ENCODE peak calls at places on chromosomes 12 and 14, in four cellular contexts. One of them, this sample, is unnamed.

GRCh38 chr14:76355771-76356170 is 20.2 kb upstream of the ESRRB start:
- DNase-seq in suprapubic skin: no peak
- DNase-seq in A549: no peak
- DNase-seq in kidney epithelial cell: no peak
- DNase-seq in this sample: no peak

GRCh38 chr12:49847161-49847560 is 4.3 kb upstream of the BCDIN3D start:
- DNase-seq in suprapubic skin: no peak
- DNase-seq in A549: no peak
- DNase-seq in kidney epithelial cell: no peak
- DNase-seq in this sample: no peak

GRCh38 chr12:11807453-11807852 is 158.0 kb downstream of the ETV6 start:
- DNase-seq in suprapubic skin: no peak
- DNase-seq in A549: no peak
- DNase-seq in kidney epithelial cell: no peak
- DNase-seq in this sample: no peak

GRCh38 chr14:103562135-103562384 is 397 bp downstream of the BAG5 start:
- DNase-seq in suprapubic skin: no peak
- DNase-seq in A549: no peak
- DNase-seq in kidney epithelial cell: no peak
- DNase-seq in this sample: no peak

GRCh38 chr12:57735198-57735855 is 3.2 kb downstream of the AGAP2 start:
- DNase-seq in suprapubic skin: peak
- DNase-seq in A549: no peak
- DNase-seq in kidney epithelial cell: no peak
- DNase-seq in this sample: no peak

GRCh38 chr12:98594050-98594853 is 766 bp downstream of the SLC25A3 start:
- DNase-seq in suprapubic skin: no peak
- DNase-seq in A549: no peak
- DNase-seq in kidney epithelial cell: no peak
- DNase-seq in this sample: no peak

GRCh38 chr12:17203497-17203896 is 597.5 kb upstream of the LMO3 start:
- DNase-seq in suprapubic skin: no peak
- DNase-seq in A549: no peak
- DNase-seq in kidney epithelial cell: no peak
- DNase-seq in this sample: no peak

GRCh38 chr14:77043177-77043983 is 14.9 kb upstream of the IRF2BPL start:
- DNase-seq in suprapubic skin: no peak
- DNase-seq in A549: peak
- DNase-seq in kidney epithelial cell: no peak
- DNase-seq in this sample: peak

GRCh38 chr12:129723260-129723659 is 180.6 kb downstream of the TMEM132D start:
- DNase-seq in suprapubic skin: no peak
- DNase-seq in A549: no peak
- DNase-seq in kidney epithelial cell: no peak
- DNase-seq in this sample: no peak

GRCh38 chr14:38721822-38722431 is 381.1 kb downstream of the SEC23A start:
- DNase-seq in suprapubic skin: no peak
- DNase-seq in A549: peak
- DNase-seq in kidney epithelial cell: no peak
- DNase-seq in this sample: no peak

GRCh38 chr14:54329082-54329695 is 67.6 kb upstream of the CDKN3 start:
- DNase-seq in suprapubic skin: no peak
- DNase-seq in A549: peak
- DNase-seq in kidney epithelial cell: no peak
- DNase-seq in this sample: no peak

GRCh38 chr12:13362260-13362841 is 165.8 kb downstream of the EMP1 start:
- DNase-seq in suprapubic skin: no peak
- DNase-seq in A549: peak
- DNase-seq in kidney epithelial cell: peak
- DNase-seq in this sample: no peak

GRCh38 chr12:92301329-92301728 is 155.7 kb upstream of the BTG1 start:
- DNase-seq in suprapubic skin: no peak
- DNase-seq in A549: no peak
- DNase-seq in kidney epithelial cell: no peak
- DNase-seq in this sample: no peak

GRCh38 chr14:91378945-91379932 is 38.4 kb downstream of the CCDC88C start:
- DNase-seq in suprapubic skin: no peak
- DNase-seq in A549: no peak
- DNase-seq in kidney epithelial cell: no peak
- DNase-seq in this sample: no peak

GRCh38 chr14:91376547-91377477 is 40.8 kb downstream of the CCDC88C start:
- DNase-seq in suprapubic skin: no peak
- DNase-seq in A549: no peak
- DNase-seq in kidney epithelial cell: no peak
- DNase-seq in this sample: no peak

GRCh38 chr14:91375748-91376452 is 41.7 kb downstream of the CCDC88C start:
- DNase-seq in suprapubic skin: no peak
- DNase-seq in A549: no peak
- DNase-seq in kidney epithelial cell: no peak
- DNase-seq in this sample: no peak

GRCh38 chr14:91380116-91380515 is 37.5 kb downstream of the CCDC88C start:
- DNase-seq in suprapubic skin: no peak
- DNase-seq in A549: no peak
- DNase-seq in kidney epithelial cell: no peak
- DNase-seq in this sample: no peak

DNA sequence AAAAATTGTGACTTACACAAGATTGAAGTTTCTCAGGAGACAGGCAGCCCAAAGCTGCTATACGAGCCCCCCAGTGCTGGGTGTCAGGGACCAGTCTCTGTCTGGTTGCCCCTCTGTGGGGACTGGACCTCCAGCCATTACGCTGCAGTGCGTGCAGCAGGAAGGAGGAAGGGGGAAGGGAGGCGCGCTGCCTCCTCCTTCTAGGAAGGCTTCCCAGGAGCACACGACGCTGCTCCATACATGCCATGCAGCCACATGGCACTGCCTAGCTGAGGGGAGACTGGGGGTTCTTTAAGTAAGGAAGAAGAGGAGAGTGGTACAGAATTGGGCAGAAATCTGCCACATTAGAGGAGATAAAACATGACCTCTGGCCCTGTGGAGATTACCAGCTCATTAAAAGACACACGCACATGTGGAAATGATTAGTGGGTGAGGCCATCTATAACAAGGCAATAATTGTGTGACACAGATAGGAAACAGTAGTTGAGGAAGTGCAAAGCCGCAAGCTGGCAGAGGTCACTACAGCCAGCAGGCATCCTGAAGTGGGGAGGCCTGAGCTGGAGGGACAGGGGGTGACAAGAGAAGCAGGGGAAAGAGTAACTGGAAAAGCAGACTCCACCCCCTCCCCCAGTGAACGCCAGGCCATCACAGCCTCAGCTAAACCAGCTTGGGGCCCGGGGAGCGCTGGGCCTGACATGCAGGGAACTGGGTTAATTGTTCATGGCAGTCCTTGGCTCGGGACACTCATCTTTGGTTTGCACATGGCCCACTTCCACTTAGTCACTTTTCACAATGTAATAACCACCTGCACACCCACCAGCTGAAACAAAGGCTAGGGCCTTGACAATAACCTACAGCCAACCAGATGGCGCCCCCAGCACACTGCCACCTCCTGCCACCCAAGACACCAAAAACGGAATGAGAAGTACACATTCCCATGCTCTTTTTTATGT is 39.6 kb downstream of the CCDC88C start:
- DNase-seq in suprapubic skin: no peak
- DNase-seq in A549: no peak
- DNase-seq in kidney epithelial cell: no peak
- DNase-seq in this sample: no peak
- H3K4me3 ChIP-seq in suprapubic skin: no peak
- H3K4me3 ChIP-seq in A549: no peak
- H3K4me3 ChIP-seq in kidney epithelial cell: no peak
- H3K4me3 ChIP-seq in this sample: no peak

GRCh38 chr14:56300495-56300894 is 182.3 kb downstream of the PELI2 start:
- DNase-seq in suprapubic skin: no peak
- DNase-seq in A549: no peak
- DNase-seq in kidney epithelial cell: peak
- DNase-seq in this sample: no peak

GRCh38 chr14:56299306-56299984 is 181.2 kb downstream of the PELI2 start:
- DNase-seq in suprapubic skin: no peak
- DNase-seq in A549: no peak
- DNase-seq in kidney epithelial cell: no peak
- DNase-seq in this sample: no peak

GRCh38 chr14:56294125-56294524 is 175.9 kb downstream of the PELI2 start:
- DNase-seq in suprapubic skin: no peak
- DNase-seq in A549: peak
- DNase-seq in kidney epithelial cell: no peak
- DNase-seq in this sample: no peak

GRCh38 chr14:56295743-56296142 is 177.5 kb downstream of the PELI2 start:
- DNase-seq in suprapubic skin: no peak
- DNase-seq in A549: no peak
- DNase-seq in kidney epithelial cell: no peak
- DNase-seq in this sample: no peak

DNA sequence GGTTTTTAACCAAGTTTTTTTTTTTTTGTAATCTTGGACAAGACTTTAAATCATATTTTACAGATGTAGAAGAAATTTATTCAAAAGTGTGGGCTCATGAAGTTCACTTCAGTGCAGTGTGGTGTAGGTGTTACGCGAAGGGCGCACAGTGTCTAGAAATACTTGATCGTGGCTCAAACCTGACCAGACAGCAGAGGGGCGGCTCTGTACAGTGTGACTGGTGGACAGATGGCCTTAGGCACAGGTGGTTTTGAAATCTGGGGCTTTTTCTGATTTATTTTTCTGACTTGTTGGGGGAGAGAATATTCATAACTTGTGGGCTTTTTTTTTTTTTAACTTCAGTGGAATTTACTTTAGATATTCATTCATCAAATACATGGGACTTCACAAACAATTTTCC is 179.2 kb downstream of the PELI2 start:
- DNase-seq in suprapubic skin: no peak
- DNase-seq in A549: no peak
- DNase-seq in kidney epithelial cell: no peak
- DNase-seq in this sample: no peak
- TF ChIP-seq CTCF in suprapubic skin: no peak
- TF ChIP-seq CTCF in A549: no peak
- TF ChIP-seq CTCF in kidney epithelial cell: no peak
- TF ChIP-seq CTCF in this sample: no peak

GRCh38 chr12:1591543-1591942 is 2.8 kb downstream of the FBXL14 start:
- DNase-seq in suprapubic skin: no peak
- DNase-seq in A549: no peak
- DNase-seq in kidney epithelial cell: no peak
- DNase-seq in this sample: no peak

GRCh38 chr12:1593232-1594044 is 943 bp downstream of the FBXL14 start:
- DNase-seq in suprapubic skin: peak
- DNase-seq in A549: peak
- DNase-seq in kidney epithelial cell: no peak
- DNase-seq in this sample: no peak

GRCh38 chr12:1592444-1593231 is 1.7 kb downstream of the FBXL14 start:
- DNase-seq in suprapubic skin: no peak
- DNase-seq in A549: no peak
- DNase-seq in kidney epithelial cell: no peak
- DNase-seq in this sample: no peak

GRCh38 chr12:1590083-1590979 is 4.0 kb downstream of the FBXL14 start:
- DNase-seq in suprapubic skin: no peak
- DNase-seq in A549: no peak
- DNase-seq in kidney epithelial cell: no peak
- DNase-seq in this sample: no peak

GRCh38 chr12:1591029-1591428 is 3.4 kb downstream of the FBXL14 start:
- DNase-seq in suprapubic skin: no peak
- DNase-seq in A549: peak
- DNase-seq in kidney epithelial cell: no peak
- DNase-seq in this sample: no peak
- H3K4me3 ChIP-seq in suprapubic skin: peak
- H3K4me3 ChIP-seq in A549: peak
- H3K4me3 ChIP-seq in kidney epithelial cell: peak
- H3K4me3 ChIP-seq in this sample: no peak

GRCh38 chr14:64591809-64592208 is 42.0 kb downstream of the PPP1R36 start:
- DNase-seq in suprapubic skin: no peak
- DNase-seq in A549: no peak
- DNase-seq in kidney epithelial cell: no peak
- DNase-seq in this sample: no peak

GRCh38 chr14:64598404-64598803 is 48.6 kb downstream of the PPP1R36 start:
- DNase-seq in suprapubic skin: no peak
- DNase-seq in A549: no peak
- DNase-seq in kidney epithelial cell: no peak
- DNase-seq in this sample: no peak

DNA sequence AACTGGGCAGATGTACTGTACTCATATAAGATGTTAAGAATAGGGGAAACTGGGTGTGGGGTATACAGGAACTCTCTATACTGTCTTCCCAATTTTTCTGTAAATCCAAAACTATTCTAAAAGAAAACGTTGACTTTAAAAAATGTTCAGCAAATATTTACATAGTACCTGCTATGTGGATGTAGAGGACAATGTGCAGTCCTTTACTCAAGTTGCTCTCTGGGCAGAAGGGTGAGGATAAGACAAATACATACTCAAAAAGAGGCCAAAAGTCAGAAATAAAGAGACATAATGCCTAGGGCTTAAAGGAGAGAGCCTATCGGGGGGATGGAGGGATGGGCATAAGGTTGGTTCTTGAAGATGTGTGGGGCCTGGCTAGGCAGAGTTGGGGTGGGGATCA is 44.7 kb downstream of the PPP1R36 start:
- DNase-seq in suprapubic skin: no peak
- DNase-seq in A549: no peak
- DNase-seq in kidney epithelial cell: no peak
- DNase-seq in this sample: no peak
- TF ChIP-seq CTCF in suprapubic skin: no peak
- TF ChIP-seq CTCF in A549: no peak
- TF ChIP-seq CTCF in kidney epithelial cell: no peak
- TF ChIP-seq CTCF in this sample: no peak

GRCh38 chr12:52879394-52880351 is 25.2 kb downstream of the KRT8 start:
- DNase-seq in suprapubic skin: peak
- DNase-seq in A549: peak
- DNase-seq in kidney epithelial cell: peak
- DNase-seq in this sample: no peak

GRCh38 chr12:52876371-52876770 is 27.6 kb upstream of the KRT78 start:
- DNase-seq in suprapubic skin: peak
- DNase-seq in A549: peak
- DNase-seq in kidney epithelial cell: no peak
- DNase-seq in this sample: no peak

GRCh38 chr12:52877242-52877641 is 27.6 kb downstream of the KRT8 start:
- DNase-seq in suprapubic skin: no peak
- DNase-seq in A549: peak
- DNase-seq in kidney epithelial cell: no peak
- DNase-seq in this sample: no peak

GRCh38 chr12:52874573-52875435 is 26.0 kb upstream of the KRT78 start:
- DNase-seq in suprapubic skin: no peak
- DNase-seq in A549: no peak
- DNase-seq in kidney epithelial cell: no peak
- DNase-seq in this sample: no peak

GRCh38 chr12:52878507-52879393 is 26.1 kb downstream of the KRT8 start:
- DNase-seq in suprapubic skin: no peak
- DNase-seq in A549: no peak
- DNase-seq in kidney epithelial cell: no peak
- DNase-seq in this sample: no peak
- H3K4me3 ChIP-seq in suprapubic skin: peak
- H3K4me3 ChIP-seq in A549: no peak
- H3K4me3 ChIP-seq in kidney epithelial cell: no peak
- H3K4me3 ChIP-seq in this sample: no peak